ENCODE peak calls at places on chromosomes 16 and 17, in four cellular contexts. N is HL-60, U is K562, C is GM12878. Q is an unnamed sample.

GRCh38 chr17:70563301-70563820 is 394.0 kb downstream of the KCNJ2 start:
- DNase-seq in N (no peak), U (no peak), C (no peak), Q (no peak)

GRCh38 chr17:61159415-61159814 is 240.2 kb upstream of the TBX2 start:
- DNase-seq in N (no peak), U (no peak), C (no peak), Q (no peak)

GRCh38 chr16:80375973-80376372 is 164.8 kb upstream of the DYNLRB2 start:
- DNase-seq in N (no peak), U (no peak), C (no peak), Q (no peak)

GRCh38 chr16:56939801-56940200 is 7.9 kb downstream of the HERPUD1 start:
- DNase-seq in N (no peak), U (peak), C (no peak), Q (no peak)

GRCh38 chr17:4739122-4740024 is at the start of the genes CXCL16 and ZMYND15:
- DNase-seq in N (no peak), U (peak), C (no peak), Q (peak)

GRCh38 chr16:65961491-65962143 is 404.9 kb upstream of the CDH5 start:
- DNase-seq in N (no peak), U (no peak), C (no peak), Q (no peak)

GRCh38 chr17:21177854-21178600 is 35.9 kb downstream of the TMEM11 start:
- DNase-seq in N (no peak), U (no peak), C (no peak), Q (no peak)

GRCh38 chr17:27609606-27610303 is 21.2 kb upstream of the LGALS9 start:
- DNase-seq in N (no peak), U (peak), C (no peak), Q (no peak)

GRCh38 chr16:50520451-50521245 is 27.5 kb upstream of the NKD1 start:
- DNase-seq in N (no peak), U (no peak), C (no peak), Q (no peak)

GRCh38 chr17:4673169-4673568 is 30.8 kb downstream of the PELP1 start:
- DNase-seq in N (no peak), U (no peak), C (no peak), Q (no peak)

GRCh38 chr16:85476389-85476788 is 136.7 kb upstream of the GSE1 start:
- DNase-seq in N (no peak), U (no peak), C (no peak), Q (no peak)
- TF ChIP-seq SPI1 in N (no peak), U (no peak), C (no peak), Q (no peak)

GRCh38 chr17:2174048-2174447 is 119.1 kb downstream of the HIC1 start:
- DNase-seq in N (no peak), U (no peak), C (no peak), Q (no peak)

GRCh38 chr17:2176484-2177175 is 121.7 kb downstream of the HIC1 start:
- DNase-seq in N (no peak), U (no peak), C (no peak), Q (no peak)

GRCh38 chr17:2175294-2175628 is 120.4 kb downstream of the HIC1 start:
- DNase-seq in N (no peak), U (no peak), C (no peak), Q (no peak)

GRCh38 chr17:2173005-2173404 is 118.1 kb downstream of the HIC1 start:
- DNase-seq in N (no peak), U (no peak), C (no peak), Q (no peak)

GRCh38 chr17:2174471-2175293 is 119.8 kb downstream of the HIC1 start:
- DNase-seq in N (no peak), U (no peak), C (no peak), Q (no peak)
- TF ChIP-seq POLR2AphosphoS5 in N (no peak), U (no peak), C (no peak), Q (no peak)

GRCh38 chr16:88638323-88639230 is at the start of gene IL17C:
- DNase-seq in N (no peak), U (peak), C (no peak), Q (no peak)
- TF ChIP-seq SPI1 in N (no peak), U (no peak), C (no peak), Q (peak)

DNA sequence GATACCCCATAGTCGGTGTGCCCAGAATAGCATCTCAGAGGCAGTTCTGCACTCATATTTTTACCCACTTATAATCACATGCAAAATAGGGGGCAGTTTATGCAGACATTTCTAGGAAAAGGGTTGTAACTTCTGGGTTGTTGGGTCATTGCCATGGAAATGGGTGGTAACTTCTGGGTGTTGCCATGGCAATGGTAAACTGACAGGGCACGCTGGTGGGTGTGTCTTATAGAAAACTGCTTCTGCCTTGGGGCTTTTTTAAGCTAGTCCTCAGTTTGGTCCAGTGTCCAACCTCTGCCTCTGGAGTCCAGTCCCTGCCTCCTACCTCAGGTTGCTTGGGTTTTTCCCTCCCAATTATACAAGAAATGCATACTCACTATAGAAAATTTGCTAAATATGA is 7.4 kb upstream of the SPAG9 start:
- DNase-seq in N (no peak), U (no peak), C (no peak), Q (no peak)
- TF ChIP-seq POLR2AphosphoS5 in N (no peak), U (no peak), C (no peak), Q (no peak)

GRCh38 chr16:83136419-83136818 is 509.6 kb downstream of the CDH13 start:
- DNase-seq in N (no peak), U (no peak), C (no peak), Q (no peak)
- TF ChIP-seq SPI1 in N (no peak), U (no peak), C (no peak), Q (no peak)

Q was measured in GM12891.